ENCODE peak calls at places on chromosomes 11 and 22, in four cellular contexts. S is GM13977, U is tibial nerve, Z is transverse colon. A is an unnamed sample.

GRCh38 chr11:84408946-84409411 is 1122.8 kb upstream of the CCDC90B start:
- DNase-seq in Z (no peak), U (no peak), S (no peak), A (no peak)

GRCh38 chr11:70141490-70142014 is 61.5 kb upstream of the FADD start:
- DNase-seq in S (peak), U (no peak), Z (no peak), A (no peak)

GRCh38 chr11:12900496-12900895 is 108.6 kb upstream of the RASSF10 start:
- DNase-seq in Z (no peak), S (no peak), U (no peak), A (no peak)

GRCh38 chr11:119741369-119742262 is 12.6 kb upstream of the NECTIN1 start:
- DNase-seq in S (peak), Z (peak), U (no peak), A (no peak)

GRCh38 chr11:64870176-64870892 is 8.1 kb downstream of the EHD1 start:
- DNase-seq in U (no peak), Z (peak), S (peak), A (peak)

GRCh38 chr11:128367573-128367972 is 219.8 kb downstream of the ETS1 start:
- DNase-seq in S (no peak), U (no peak), Z (no peak), A (no peak)

GRCh38 chr11:118194835-118195627 is 18.6 kb upstream of the SCN2B start:
- DNase-seq in S (no peak), U (peak), Z (peak), A (peak)

GRCh38 chr11:108210441-108210840 is 12.0 kb downstream of the NPAT start:
- DNase-seq in S (no peak), U (no peak), Z (no peak), A (no peak)

GRCh38 chr11:12841946-12842630 is 167.0 kb upstream of the RASSF10 start:
- DNase-seq in S (no peak), Z (no peak), U (no peak), A (no peak)

GRCh38 chr11:71158936-71159335 is 93.4 kb downstream of the SHANK2 start:
- DNase-seq in U (no peak), S (no peak), Z (no peak), A (no peak)

GRCh38 chr11:123161386-123161785 is 33.7 kb downstream of the CLMP start:
- DNase-seq in U (no peak), Z (no peak), S (no peak), A (no peak)

GRCh38 chr11:2096001-2096918 is 42.9 kb downstream of the IGF2 start:
- DNase-seq in Z (no peak), S (no peak), U (no peak), A (no peak)

GRCh38 chr11:119722281-119722794 is 6.7 kb downstream of the NECTIN1 start:
- DNase-seq in U (no peak), Z (peak), S (no peak), A (no peak)

GRCh38 chr22:22576244-22576988 is 17.4 kb upstream of the PRAME start:
- DNase-seq in U (peak), Z (peak), S (peak), A (no peak)

GRCh38 chr22:38802671-38803121 is 8.8 kb upstream of the DNAL4 start:
- DNase-seq in U (peak), Z (peak), S (no peak), A (peak)

GRCh38 chr11:12523180-12523924 is 146.0 kb downstream of the PARVA start:
- DNase-seq in Z (no peak), S (no peak), U (no peak), A (no peak)

GRCh38 chr11:75371930-75372876 is 20.7 kb upstream of the ARRB1 start:
- DNase-seq in Z (peak), U (no peak), S (no peak), A (no peak)

GRCh38 chr11:19508166-19508565 is 204.5 kb upstream of the NAV2 start:
- DNase-seq in U (peak), S (no peak), Z (peak), A (no peak)

GRCh38 chr22:37804886-37805857 is 2.6 kb upstream of the GCAT start:
- DNase-seq in S (peak), Z (peak), U (peak), A (peak)

GRCh38 chr11:1010551-1011319 is 25.8 kb downstream of the MUC6 start:
- DNase-seq in S (no peak), Z (no peak), U (no peak), A (no peak)

GRCh38 chr11:1010006-1010405 is 26.5 kb downstream of the MUC6 start:
- DNase-seq in Z (no peak), S (no peak), U (no peak), A (no peak)

GRCh38 chr11:1012291-1012690 is 24.2 kb downstream of the MUC6 start:
- DNase-seq in Z (no peak), S (no peak), U (no peak), A (no peak)

GRCh38 chr11:1012740-1013627 is 23.5 kb downstream of the MUC6 start:
- DNase-seq in S (no peak), U (no peak), Z (no peak), A (no peak)

GRCh38 chr11:1011320-1011698 is 25.2 kb downstream of the MUC6 start:
- DNase-seq in S (no peak), Z (no peak), U (no peak), A (no peak)
- TF ChIP-seq CTCF in S (no peak), Z (no peak), U (no peak), A (no peak)

GRCh38 chr11:78798567-78799170 is 224.0 kb upstream of the NARS2 start:
- DNase-seq in S (peak), Z (peak), U (peak), A (peak)

GRCh38 chr11:78800089-78800690 is 225.5 kb upstream of the NARS2 start:
- DNase-seq in Z (no peak), S (no peak), U (no peak), A (no peak)

GRCh38 chr11:78800756-78801155 is 226.1 kb upstream of the NARS2 start:
- DNase-seq in S (no peak), U (no peak), Z (no peak), A (no peak)

GRCh38 chr11:78802058-78802633 is 227.5 kb upstream of the NARS2 start:
- DNase-seq in S (no peak), Z (no peak), U (no peak), A (no peak)

GRCh38 chr11:78801161-78801884 is 226.7 kb upstream of the NARS2 start:
- DNase-seq in U (peak), Z (peak), S (no peak), A (peak)
- TF ChIP-seq CTCF in U (no peak), Z (no peak), S (no peak), A (no peak)

GRCh38 chr11:93773601-93774200 is 10.4 kb upstream of the MED17 start:
- DNase-seq in U (no peak), Z (no peak), S (no peak), A (no peak)

GRCh38 chr11:93773045-93773477 is 11.0 kb upstream of the MED17 start:
- DNase-seq in Z (no peak), U (no peak), S (no peak), A (no peak)

GRCh38 chr11:93772123-93772522 is 12.0 kb upstream of the MED17 start:
- DNase-seq in U (no peak), Z (no peak), S (no peak), A (no peak)

GRCh38 chr11:93770160-93770559 is 13.9 kb upstream of the MED17 start:
- DNase-seq in Z (no peak), U (no peak), S (no peak), A (no peak)

DNA sequence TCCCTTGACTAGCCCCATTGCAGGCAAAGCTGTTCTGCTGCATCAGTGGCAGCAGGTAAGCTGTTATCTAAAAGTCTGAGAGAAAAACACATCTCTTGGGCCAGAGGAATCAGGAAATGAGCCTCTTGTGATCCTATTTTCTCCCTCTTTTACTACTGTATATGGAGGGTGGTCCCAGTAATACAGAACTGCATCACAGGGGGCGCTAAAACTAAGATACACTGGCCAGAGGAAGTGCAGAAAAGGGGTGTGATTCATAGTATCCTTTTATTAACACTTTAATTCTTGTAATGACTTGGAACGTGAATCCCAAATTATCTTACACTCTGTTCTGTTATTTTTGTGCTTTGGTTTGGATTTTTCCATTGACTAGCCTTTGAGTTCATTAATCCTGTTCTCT is 8.8 kb upstream of the MED17 start:
- DNase-seq in Z (no peak), S (no peak), U (no peak), A (no peak)
- TF ChIP-seq CTCF in Z (no peak), S (peak), U (no peak), A (no peak)

DNA sequence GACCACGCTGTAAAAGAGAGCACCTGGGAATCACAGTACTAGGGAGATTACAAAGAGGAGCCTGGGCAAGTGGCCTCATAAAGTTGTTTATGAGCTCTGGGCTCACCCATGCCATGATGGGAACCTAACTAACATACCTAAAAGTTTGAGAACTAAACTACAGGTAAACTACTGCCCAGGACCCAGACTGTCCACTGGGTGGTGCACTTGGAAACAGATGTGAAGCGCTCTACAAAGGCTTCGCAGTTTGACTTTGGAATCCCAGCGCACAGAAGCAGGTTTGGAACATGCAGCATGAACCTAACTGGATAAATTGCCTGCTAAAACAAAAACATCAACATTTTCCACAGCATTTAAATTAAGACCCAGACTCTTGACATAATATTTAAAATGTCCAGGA is 418.6 kb downstream of the FAM181B start:
- DNase-seq in U (peak), S (peak), Z (peak), A (no peak)
- TF ChIP-seq CTCF in U (no peak), S (peak), Z (peak), A (peak)

A was measured in right atrium auricular region.